ENCODE peak calls at places on chromosomes 12 and 14, in nine cellular contexts. H, A, Z, G, U, K, N, O and W are unnamed samples.

GRCh38 chr12:13008741-13009380 is 8.8 kb upstream of the HEBP1 start:
- DNase-seq in A (no peak), K (no peak), N (no peak), G (no peak), Z (no peak), U (no peak), O (no peak), H (no peak), W (no peak)

GRCh38 chr12:59067068-59067467 is 146.8 kb upstream of the LRIG3 start:
- DNase-seq in N (no peak), Z (no peak), H (no peak), G (no peak), A (no peak), K (no peak), O (no peak), U (no peak), W (no peak)

GRCh38 chr12:68560823-68561422 is 49.8 kb upstream of the RAP1B start:
- DNase-seq in O (no peak), N (no peak), H (no peak), A (no peak), G (no peak), K (no peak), Z (no peak), U (no peak), W (no peak)

GRCh38 chr14:95663226-95663797 is 22.9 kb upstream of the TCL1B start:
- DNase-seq in G (no peak), N (no peak), K (peak), A (no peak), Z (no peak), U (no peak), H (no peak), O (no peak), W (no peak)

GRCh38 chr14:61153436-61153835 is 127.7 kb downstream of the TMEM30B start:
- DNase-seq in K (no peak), N (no peak), A (no peak), H (no peak), U (no peak), Z (no peak), G (no peak), O (no peak), W (no peak)

GRCh38 chr14:36091096-36091495 is 85.4 kb downstream of the PTCSC3 start:
- DNase-seq in G (no peak), U (no peak), H (no peak), Z (peak), N (no peak), O (no peak), A (no peak), K (no peak), W (no peak)

GRCh38 chr12:119988440-119988787 is 622 bp upstream of the BICDL1 start:
- DNase-seq in G (no peak), Z (peak), A (no peak), O (no peak), H (no peak), N (no peak), K (no peak), U (no peak), W (no peak)

GRCh38 chr12:11580125-11580751 is 69.2 kb upstream of the ETV6 start:
- DNase-seq in O (no peak), U (no peak), A (no peak), N (no peak), G (peak), H (no peak), K (no peak), Z (no peak), W (no peak)

GRCh38 chr12:79006306-79006705 is 141.7 kb downstream of the SYT1 start:
- DNase-seq in Z (no peak), O (no peak), G (no peak), N (no peak), K (no peak), H (no peak), A (no peak), U (no peak), W (no peak)

GRCh38 chr14:22544881-22545420 is 44.1 kb downstream of the DAD1 start:
- DNase-seq in H (no peak), Z (no peak), G (no peak), K (no peak), U (no peak), A (no peak), N (no peak), O (no peak), W (no peak)

GRCh38 chr14:22542360-22542759 is 46.7 kb downstream of the DAD1 start:
- DNase-seq in A (no peak), U (no peak), G (no peak), N (no peak), O (no peak), K (no peak), H (no peak), Z (no peak), W (no peak)

GRCh38 chr14:22546722-22547071 is 42.3 kb downstream of the DAD1 start:
- DNase-seq in H (no peak), U (no peak), A (no peak), Z (no peak), O (no peak), G (no peak), N (no peak), K (no peak), W (no peak)

GRCh38 chr14:22545842-22546721 is 42.9 kb downstream of the DAD1 start:
- DNase-seq in O (no peak), U (peak), G (peak), A (no peak), N (no peak), H (no peak), K (no peak), Z (no peak), W (no peak)

DNA sequence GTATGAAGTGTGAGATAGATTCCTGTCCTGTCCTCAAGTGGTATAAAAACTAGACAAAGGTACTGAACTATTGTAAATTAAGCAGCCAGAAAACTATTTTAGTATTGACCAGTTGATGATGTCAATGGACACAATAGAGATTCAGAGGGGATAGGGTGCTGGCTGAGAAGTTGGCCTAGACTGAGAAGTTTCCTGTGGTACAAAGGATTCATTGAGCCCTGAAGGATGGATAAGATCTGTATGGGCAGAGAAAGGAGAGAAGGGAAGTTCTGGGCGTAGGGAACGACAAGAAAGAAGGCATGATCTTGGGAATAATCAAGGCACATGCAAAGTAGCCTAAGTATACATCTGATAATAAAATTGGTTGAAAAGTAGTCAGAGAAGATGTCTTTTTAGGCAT is 44.6 kb downstream of the DAD1 start:
- DNase-seq in Z (no peak), H (no peak), O (no peak), U (no peak), N (no peak), K (no peak), G (no peak), A (no peak), W (no peak)
- H3K27ac ChIP-seq in Z (no peak), H (no peak), O (no peak), U (no peak), N (no peak), K (no peak), G (no peak), A (no peak), W (no peak)

GRCh38 chr12:6375269-6376078 is at the start of gene SCNN1A:
- DNase-seq in Z (no peak), N (peak), H (peak), K (peak), A (no peak), U (peak), G (peak), O (no peak), W (no peak)
- H3K27ac ChIP-seq in Z (peak), N (peak), H (peak), K (peak), A (peak), U (peak), G (peak), O (no peak), W (no peak)

GRCh38 chr14:63712123-63712522 is 15.7 kb downstream of the SGPP1 start:
- DNase-seq in K (no peak), H (no peak), U (no peak), Z (no peak), N (no peak), O (no peak), G (no peak), A (no peak), W (no peak)
- H3K27ac ChIP-seq in K (no peak), H (no peak), U (no peak), Z (no peak), N (no peak), O (no peak), G (no peak), A (no peak), W (no peak)

GRCh38 chr12:132559652-132560420 is 50.5 kb downstream of the LRCOL1 start:
- DNase-seq in N (peak), G (no peak), K (peak), H (no peak), O (no peak), Z (peak), U (no peak), A (no peak), W (no peak)

GRCh38 chr12:132560421-132560830 is 50.0 kb downstream of the LRCOL1 start:
- DNase-seq in O (no peak), Z (peak), G (no peak), K (peak), H (no peak), N (peak), U (no peak), A (no peak), W (no peak)

GRCh38 chr12:132560831-132561783 is 49.3 kb downstream of the LRCOL1 start:
- DNase-seq in U (no peak), K (peak), O (peak), Z (peak), N (peak), G (no peak), A (no peak), H (no peak), W (no peak)

GRCh38 chr12:132562489-132563045 is 47.8 kb downstream of the LRCOL1 start:
- DNase-seq in A (no peak), Z (no peak), O (no peak), G (no peak), N (peak), K (no peak), H (no peak), U (no peak), W (no peak)

DNA sequence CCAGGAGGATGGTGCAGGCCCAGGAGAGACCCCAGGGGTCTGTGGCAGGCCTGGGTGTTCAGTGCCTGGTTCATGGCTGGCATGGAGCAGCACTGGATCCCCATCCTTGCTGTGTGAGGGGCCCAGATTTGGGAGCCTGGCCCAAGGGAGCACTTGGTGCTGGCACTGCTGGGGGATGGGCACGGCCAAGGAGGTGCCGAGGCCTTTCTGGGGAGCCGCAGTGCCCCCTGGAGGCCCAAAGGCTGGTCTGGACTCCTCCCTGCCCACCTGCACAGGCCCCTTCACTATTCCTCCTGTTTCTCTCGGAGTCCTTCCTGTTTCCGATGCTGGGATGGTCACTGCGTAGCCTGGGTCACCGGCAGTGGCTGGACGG is 48.6 kb downstream of the LRCOL1 start:
- DNase-seq in O (peak), G (no peak), A (no peak), U (no peak), Z (peak), H (no peak), N (no peak), K (no peak), W (no peak)
- H3K27ac ChIP-seq in O (no peak), G (no peak), A (no peak), U (no peak), Z (peak), H (no peak), N (no peak), K (no peak), W (no peak)

DNA sequence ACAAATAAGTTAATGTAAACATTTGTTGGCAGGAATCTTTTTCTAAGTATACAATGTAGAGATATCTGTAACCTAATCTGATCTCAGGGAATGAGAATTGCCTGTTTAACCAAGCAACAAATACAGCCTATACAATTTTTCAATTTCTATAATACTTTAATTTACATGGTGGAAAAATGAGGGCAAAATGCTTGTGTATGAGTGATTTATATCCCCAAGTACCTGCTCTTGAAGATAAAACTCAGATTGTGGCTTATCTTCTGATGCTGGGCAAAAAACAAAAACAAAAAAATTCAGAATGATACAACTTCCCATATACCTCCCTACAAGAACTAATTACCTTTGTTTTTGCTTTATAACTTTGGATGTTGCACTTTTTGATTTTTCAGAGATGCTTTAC is 2.2 kb downstream of the CNOT2 start:
- DNase-seq in N (no peak), O (no peak), H (no peak), A (no peak), K (no peak), Z (no peak), U (no peak), G (no peak), W (no peak)
- H3K27ac ChIP-seq in N (no peak), O (no peak), H (no peak), A (peak), K (no peak), Z (no peak), U (no peak), G (no peak), W (no peak)

GRCh38 chr14:74571901-74572828 is 39.9 kb downstream of the LTBP2 start:
- DNase-seq in K (peak), A (no peak), G (peak), N (no peak), O (no peak), Z (peak), U (no peak), H (no peak), W (no peak)
- H3K27ac ChIP-seq in K (peak), A (peak), G (peak), N (peak), O (no peak), Z (peak), U (peak), H (no peak), W (no peak)

DNA sequence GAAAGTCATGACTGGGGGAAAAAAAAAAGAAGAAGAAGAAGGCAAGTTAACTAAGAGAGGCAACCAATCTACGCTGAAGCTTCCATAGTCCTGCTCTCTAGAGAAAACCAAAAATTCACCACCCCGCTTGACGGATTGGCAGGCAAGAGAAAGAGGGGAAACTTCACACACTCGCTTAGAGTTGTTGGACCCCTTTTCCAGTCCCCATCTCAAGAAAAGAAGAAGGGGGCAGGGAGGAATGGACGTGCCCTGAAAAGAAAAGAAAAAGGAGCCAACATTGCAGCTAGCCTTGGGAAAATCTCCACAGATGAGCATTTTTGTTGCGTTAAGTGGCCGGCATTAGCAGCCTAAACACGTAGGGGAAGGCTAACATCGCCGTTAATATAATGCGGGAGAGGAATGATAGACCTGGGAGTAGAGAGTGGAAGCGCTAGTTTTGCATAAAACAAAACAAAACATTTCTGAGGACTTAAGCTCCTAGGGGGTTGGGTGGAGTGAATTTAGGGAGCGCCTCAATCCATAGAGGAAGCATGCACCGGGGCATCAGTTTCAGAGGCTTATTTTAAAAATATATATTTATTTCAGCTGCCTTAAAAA is 11.3 kb upstream of the FOXG1 start:
- DNase-seq in O (no peak), K (no peak), A (no peak), G (no peak), N (no peak), Z (no peak), U (no peak), H (no peak), W (no peak)
- H3K27ac ChIP-seq in O (peak), K (no peak), A (no peak), G (no peak), N (no peak), Z (no peak), U (no peak), H (no peak), W (no peak)

GRCh38 chr14:64932231-64932630 is 10.3 kb downstream of the GPX2 start:
- DNase-seq in O (no peak), K (no peak), A (no peak), U (no peak), G (no peak), N (no peak), Z (no peak), H (no peak), W (no peak)
- H3K27ac ChIP-seq in O (no peak), K (no peak), A (no peak), U (no peak), G (no peak), N (no peak), Z (no peak), H (no peak), W (no peak)